ENCODE peak calls at places on chromosomes 5 and 9, in four cellular contexts. L is ovary, V is heart right ventricle, X is astrocyte of the spinal cord. Y is an unnamed sample.

GRCh38 chr5:139912804-139913203 is 117.2 kb downstream of the PSD2 start:
- DNase-seq in V (no peak), L (no peak), X (no peak), Y (no peak)

GRCh38 chr5:33612386-33612785 is 171.6 kb downstream of the TARS1 start:
- DNase-seq in V (no peak), L (no peak), X (peak), Y (peak)

GRCh38 chr9:81716409-81716808 is 27.1 kb upstream of the TLE1 start:
- DNase-seq in X (no peak), L (no peak), V (no peak), Y (peak)

GRCh38 chr5:173735691-173736090 is 119.2 kb upstream of the BOD1 start:
- DNase-seq in X (no peak), V (no peak), L (no peak), Y (no peak)

GRCh38 chr9:136660971-136661540 is 1.7 kb upstream of the EGFL7 start:
- DNase-seq in L (no peak), V (no peak), X (no peak), Y (no peak)

GRCh38 chr5:126015244-126016054 is 407.8 kb upstream of the GRAMD2B start:
- DNase-seq in V (no peak), L (no peak), X (peak), Y (no peak)

GRCh38 chr5:127930311-127930710 is 153.3 kb upstream of the SLC12A2 start:
- DNase-seq in L (no peak), X (peak), V (peak), Y (peak)

GRCh38 chr9:102434545-102434944 is 560.6 kb upstream of the CYLC2 start:
- DNase-seq in X (no peak), L (no peak), V (no peak), Y (no peak)

GRCh38 chr5:7420506-7421280 is 24.8 kb downstream of the ADCY2 start:
- DNase-seq in V (no peak), X (no peak), L (no peak), Y (no peak)

GRCh38 chr5:56620903-56621680 is 194.3 kb upstream of the MAP3K1 start:
- DNase-seq in V (no peak), X (peak), L (no peak), Y (no peak)

GRCh38 chr5:149224282-149224681 is 47.4 kb upstream of the AFAP1L1 start:
- DNase-seq in X (no peak), L (no peak), V (peak), Y (no peak)

GRCh38 chr5:127409236-127409921 is 108.1 kb upstream of the PRRC1 start:
- DNase-seq in V (no peak), L (no peak), X (peak), Y (no peak)

GRCh38 chr5:99940540-99940939 is 594.6 kb upstream of the FAM174A start:
- DNase-seq in X (no peak), V (no peak), L (no peak), Y (no peak)

GRCh38 chr9:115385383-115386122 is 267.6 kb upstream of the TNC start:
- DNase-seq in V (no peak), X (no peak), L (no peak), Y (no peak)

GRCh38 chr5:175772747-175773533 is 98.4 kb upstream of the CPLX2 start:
- DNase-seq in V (no peak), X (no peak), L (no peak), Y (no peak)

GRCh38 chr5:170357853-170358497 is 31.2 kb downstream of the KCNMB1 start:
- DNase-seq in X (no peak), V (peak), L (peak), Y (no peak)

GRCh38 chr9:98357921-98358535 is 102.6 kb upstream of the TBC1D2 start:
- DNase-seq in V (no peak), X (peak), L (no peak), Y (peak)

GRCh38 chr5:10400834-10401233 is 40.8 kb upstream of the ROPN1L start:
- DNase-seq in V (no peak), L (no peak), X (no peak), Y (no peak)

GRCh38 chr9:123360161-123361085 is 4.4 kb downstream of the CRB2 start:
- DNase-seq in X (no peak), V (no peak), L (no peak), Y (no peak)

GRCh38 chr9:5438301-5439162 is 807 bp upstream of the PLGRKT start:
- DNase-seq in X (peak), V (no peak), L (peak), Y (no peak)

GRCh38 chr9:5436441-5436840 is 1.3 kb downstream of the PLGRKT start:
- DNase-seq in V (no peak), X (no peak), L (no peak), Y (no peak)

GRCh38 chr9:5435912-5436311 is 1.8 kb downstream of the PLGRKT start:
- DNase-seq in V (no peak), X (no peak), L (no peak), Y (peak)

GRCh38 chr9:5440426-5440825 is 2.7 kb upstream of the PLGRKT start:
- DNase-seq in X (no peak), L (no peak), V (no peak), Y (no peak)

GRCh38 chr9:5437254-5438216 is at the start of gene PLGRKT:
- DNase-seq in V (peak), L (peak), X (peak), Y (peak)
- TF ChIP-seq CTCF in V (peak), L (peak), X (no peak), Y (peak)

GRCh38 chr9:131999692-132000551 is 79.7 kb downstream of the MED27 start:
- DNase-seq in V (no peak), X (peak), L (no peak), Y (peak)
- TF ChIP-seq CTCF in V (no peak), X (peak), L (no peak), Y (peak)

DNA sequence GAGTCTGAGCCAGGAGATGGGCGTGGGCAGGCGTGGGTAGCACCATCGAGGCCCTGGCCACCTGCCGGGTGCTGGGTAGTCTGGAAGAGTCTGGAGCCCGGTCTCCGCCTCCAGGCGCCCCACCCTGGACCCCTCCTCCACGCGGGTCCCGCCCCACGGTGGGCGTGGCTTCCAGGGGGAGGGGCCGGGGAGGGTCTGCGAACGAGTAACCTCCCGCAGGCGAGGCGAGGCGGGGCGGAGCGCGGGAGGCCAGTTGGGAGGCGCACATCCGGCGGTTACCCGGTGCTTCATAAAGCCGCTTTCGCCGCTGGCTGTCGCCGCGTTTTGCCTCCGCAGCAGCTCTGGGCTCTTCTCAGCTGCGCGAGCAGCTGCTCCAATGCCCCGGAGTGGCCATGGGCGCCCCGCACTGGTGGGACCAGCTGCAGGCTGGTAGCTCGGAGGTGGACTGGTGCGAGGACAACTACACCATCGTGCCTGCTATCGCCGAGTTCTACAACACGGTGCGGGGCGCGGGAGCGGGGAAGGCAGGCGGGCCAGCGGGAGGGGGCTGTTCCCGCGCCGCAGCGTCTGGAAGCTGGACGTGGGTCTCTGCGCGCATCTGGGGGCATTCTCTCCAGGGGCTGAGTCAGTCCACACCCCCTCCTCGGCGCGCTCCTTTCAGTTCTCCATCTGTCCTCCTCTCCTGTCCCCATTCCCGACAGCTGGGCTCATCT is at the start of gene ACER2:
- DNase-seq in L (peak), X (peak), V (peak), Y (peak)
- TF ChIP-seq CTCF in L (no peak), X (peak), V (peak), Y (peak)

GRCh38 chr5:430214-430925 is 12.6 kb upstream of the EXOC3 start:
- DNase-seq in X (no peak), V (no peak), L (no peak), Y (no peak)
- TF ChIP-seq CTCF in X (no peak), V (no peak), L (no peak), Y (no peak)

GRCh38 chr5:8473827-8474568 is 605.0 kb downstream of the MTRR start:
- DNase-seq in V (no peak), X (no peak), L (no peak), Y (no peak)
- TF ChIP-seq CTCF in V (no peak), X (no peak), L (no peak), Y (peak)